ENCODE peak calls at places on chromosomes 11 and 22, in eight cellular contexts. Y is activated CD4-positive, alpha-beta memory T cell treated with anti-CD3 and anti-CD28 coated beads, Interleukin-2, amount 10 ng/mL, durations not matched to agents 7 days and 5 days; X is midbrain; O is GM23248; R is NCI-H146; H is GOT3; W is heart right ventricle; G is Kasumi-1. K is an unnamed sample.

GRCh38 chr11:34348919-34349318 is 8.9 kb downstream of the ABTB2 start:
- DNase-seq in Y (no peak), X (no peak), O (no peak), R (no peak), H (no peak), W (no peak), G (no peak), K (no peak)

GRCh38 chr11:11463397-11463796 is 110.3 kb upstream of the CSNK2A3 start:
- DNase-seq in Y (no peak), X (no peak), O (peak; percentile 32), R (peak; percentile 54), H (no peak), W (no peak), G (no peak), K (no peak)

GRCh38 chr11:114132944-114133394 is 73.5 kb downstream of the ZBTB16 start:
- DNase-seq in Y (no peak), X (no peak), O (peak; percentile 91), R (no peak), H (no peak), W (no peak), G (no peak), K (no peak)

GRCh38 chr11:25441432-25441831 is 890.5 kb upstream of the ANO3 start:
- DNase-seq in Y (no peak), X (no peak), O (no peak), R (no peak), H (no peak), W (no peak), G (no peak), K (no peak)

GRCh38 chr22:37594237-37594636 is 14.3 kb upstream of the LGALS2 start:
- DNase-seq in Y (no peak), X (no peak), O (no peak), R (no peak), H (no peak), W (no peak), G (no peak), K (no peak)

GRCh38 chr22:20761536-20761935 is 12.4 kb upstream of the SERPIND1 start:
- DNase-seq in Y (no peak), X (no peak), O (peak; percentile 72), R (no peak), H (no peak), W (no peak), G (no peak), K (no peak)

GRCh38 chr22:29320546-29320945 is 5.0 kb upstream of the RASL10A start:
- DNase-seq in Y (no peak), X (no peak), O (no peak), R (no peak), H (no peak), W (no peak), G (peak; percentile 78), K (no peak)

GRCh38 chr11:69217276-69218105 is 61.8 kb downstream of the SMIM38 start:
- DNase-seq in Y (no peak), X (no peak), O (no peak), R (no peak), H (no peak), W (no peak), G (no peak), K (no peak)

GRCh38 chr11:13885083-13885482 is 77.4 kb upstream of the SPON1 start:
- DNase-seq in Y (no peak), X (no peak), O (no peak), R (no peak), H (no peak), W (no peak), G (no peak), K (no peak)

GRCh38 chr22:46754110-46754799 is 8.2 kb upstream of the TBC1D22A start:
- DNase-seq in Y (peak; percentile 50), X (no peak), O (peak; percentile 100), R (peak; percentile 33), H (peak; percentile 84), W (peak; percentile 96), G (no peak), K (no peak)

GRCh38 chr11:17502630-17503029 is 26.0 kb upstream of the ABCC8 start:
- DNase-seq in Y (no peak), X (no peak), O (no peak), R (no peak), H (no peak), W (no peak), G (no peak), K (no peak)

GRCh38 chr22:27961182-27961581 is 42.1 kb upstream of the PITPNB start:
- DNase-seq in Y (no peak), X (no peak), O (no peak), R (no peak), H (no peak), W (no peak), G (no peak), K (no peak)

GRCh38 chr11:12167098-12167999 is 57.0 kb downstream of the MICAL2 start:
- DNase-seq in Y (peak; percentile 64), X (no peak), O (peak; percentile 89), R (peak; percentile 85), H (no peak), W (no peak), G (peak; percentile 9), K (no peak)

GRCh38 chr11:79160786-79161403 is 279.9 kb downstream of the TENM4 start:
- DNase-seq in Y (no peak), X (peak; percentile 16), O (peak; percentile 53), R (peak; percentile 25), H (no peak), W (no peak), G (no peak), K (no peak)

GRCh38 chr11:111409915-111410314 is 30.8 kb upstream of the POU2AF1 start:
- DNase-seq in Y (no peak), X (no peak), O (no peak), R (no peak), H (no peak), W (no peak), G (peak; percentile 85), K (peak; percentile 32)

GRCh38 chr11:99513368-99513767 is 492.6 kb downstream of the CNTN5 start:
- DNase-seq in Y (no peak), X (no peak), O (no peak), R (no peak), H (no peak), W (no peak), G (no peak), K (no peak)

GRCh38 chr11:79287952-79288351 is 152.9 kb downstream of the TENM4 start:
- DNase-seq in Y (no peak), X (no peak), O (no peak), R (no peak), H (no peak), W (no peak), G (no peak), K (no peak)

GRCh38 chr11:64767344-64768299 is 7.8 kb upstream of the PYGM start:
- DNase-seq in Y (peak; percentile 83), X (peak; percentile 33), O (peak; percentile 73), R (peak; percentile 51), H (no peak), W (peak; percentile 73), G (peak; percentile 70), K (peak; percentile 46)